ENCODE peak calls at places on chromosome 11, in nine cellular contexts. One of them, this sample, is unnamed.

GRCh38 chr11:72920001-72920400 is 105.8 kb downstream of the ATG16L2 start:
- DNase-seq in naive thymus-derived CD4-positive, alpha-beta T cell: no peak
- DNase-seq in GM23248: no peak
- DNase-seq in WTC11: no peak
- DNase-seq in HFF-Myc: no peak
- DNase-seq in SIG-M5: no peak
- DNase-seq in stimulated activated CD8-positive, alpha-beta memory T cell treated with anti-CD3 and anti-CD28 coated beads, Interleukin-15, amount 100 ng/mL, for 1 hour: no peak
- DNase-seq in spleen: no peak
- DNase-seq in right lobe of liver: no peak
- DNase-seq in this sample: no peak

GRCh38 chr11:14270690-14271542 is 88.1 kb downstream of the RRAS2 start:
- DNase-seq in naive thymus-derived CD4-positive, alpha-beta T cell: no peak
- DNase-seq in GM23248: no peak
- DNase-seq in WTC11: no peak
- DNase-seq in HFF-Myc: no peak
- DNase-seq in SIG-M5: peak; percentile 93
- DNase-seq in stimulated activated CD8-positive, alpha-beta memory T cell treated with anti-CD3 and anti-CD28 coated beads, Interleukin-15, amount 100 ng/mL, for 1 hour: no peak
- DNase-seq in spleen: peak; percentile 58
- DNase-seq in right lobe of liver: no peak
- DNase-seq in this sample: no peak

GRCh38 chr11:14544611-14545010 is 24.4 kb upstream of the PSMA1 start:
- DNase-seq in naive thymus-derived CD4-positive, alpha-beta T cell: no peak
- DNase-seq in GM23248: peak; percentile 63
- DNase-seq in WTC11: no peak
- DNase-seq in HFF-Myc: no peak
- DNase-seq in SIG-M5: peak; percentile 91
- DNase-seq in stimulated activated CD8-positive, alpha-beta memory T cell treated with anti-CD3 and anti-CD28 coated beads, Interleukin-15, amount 100 ng/mL, for 1 hour: no peak
- DNase-seq in spleen: no peak
- DNase-seq in right lobe of liver: no peak
- DNase-seq in this sample: no peak

GRCh38 chr11:17770048-17770652 is 35.6 kb downstream of the KCNC1 start:
- DNase-seq in naive thymus-derived CD4-positive, alpha-beta T cell: no peak
- DNase-seq in GM23248: no peak
- DNase-seq in WTC11: peak; percentile 49
- DNase-seq in HFF-Myc: no peak
- DNase-seq in SIG-M5: no peak
- DNase-seq in stimulated activated CD8-positive, alpha-beta memory T cell treated with anti-CD3 and anti-CD28 coated beads, Interleukin-15, amount 100 ng/mL, for 1 hour: no peak
- DNase-seq in spleen: peak; percentile 67
- DNase-seq in right lobe of liver: peak; percentile 96
- DNase-seq in this sample: peak; percentile 61

GRCh38 chr11:76282106-76282630 is 75.9 kb upstream of the WNT11 start:
- DNase-seq in naive thymus-derived CD4-positive, alpha-beta T cell: no peak
- DNase-seq in GM23248: no peak
- DNase-seq in WTC11: no peak
- DNase-seq in HFF-Myc: no peak
- DNase-seq in SIG-M5: no peak
- DNase-seq in stimulated activated CD8-positive, alpha-beta memory T cell treated with anti-CD3 and anti-CD28 coated beads, Interleukin-15, amount 100 ng/mL, for 1 hour: no peak
- DNase-seq in spleen: no peak
- DNase-seq in right lobe of liver: no peak
- DNase-seq in this sample: no peak

GRCh38 chr11:28072321-28072720 is 35.6 kb downstream of the KIF18A start:
- DNase-seq in naive thymus-derived CD4-positive, alpha-beta T cell: no peak
- DNase-seq in GM23248: peak; percentile 17
- DNase-seq in WTC11: no peak
- DNase-seq in HFF-Myc: no peak
- DNase-seq in SIG-M5: no peak
- DNase-seq in stimulated activated CD8-positive, alpha-beta memory T cell treated with anti-CD3 and anti-CD28 coated beads, Interleukin-15, amount 100 ng/mL, for 1 hour: no peak
- DNase-seq in spleen: no peak
- DNase-seq in right lobe of liver: no peak
- DNase-seq in this sample: no peak

GRCh38 chr11:74397531-74398243 is 546 bp downstream of the PGM2L1 start:
- DNase-seq in naive thymus-derived CD4-positive, alpha-beta T cell: peak; percentile 68
- DNase-seq in GM23248: peak; percentile 54
- DNase-seq in WTC11: peak; percentile 29
- DNase-seq in HFF-Myc: no peak
- DNase-seq in SIG-M5: no peak
- DNase-seq in stimulated activated CD8-positive, alpha-beta memory T cell treated with anti-CD3 and anti-CD28 coated beads, Interleukin-15, amount 100 ng/mL, for 1 hour: peak; percentile 4
- DNase-seq in spleen: peak; percentile 90
- DNase-seq in right lobe of liver: peak; percentile 66
- DNase-seq in this sample: peak; percentile 74

GRCh38 chr11:23727821-23728220 is 769.0 kb upstream of the LUZP2 start:
- DNase-seq in naive thymus-derived CD4-positive, alpha-beta T cell: no peak
- DNase-seq in GM23248: peak; percentile 33
- DNase-seq in WTC11: no peak
- DNase-seq in HFF-Myc: peak; percentile 12
- DNase-seq in SIG-M5: no peak
- DNase-seq in stimulated activated CD8-positive, alpha-beta memory T cell treated with anti-CD3 and anti-CD28 coated beads, Interleukin-15, amount 100 ng/mL, for 1 hour: no peak
- DNase-seq in spleen: no peak
- DNase-seq in right lobe of liver: no peak
- DNase-seq in this sample: no peak

GRCh38 chr11:17563961-17564686 is 17.1 kb downstream of the OTOG start:
- DNase-seq in naive thymus-derived CD4-positive, alpha-beta T cell: no peak
- DNase-seq in GM23248: no peak
- DNase-seq in WTC11: no peak
- DNase-seq in HFF-Myc: no peak
- DNase-seq in SIG-M5: no peak
- DNase-seq in stimulated activated CD8-positive, alpha-beta memory T cell treated with anti-CD3 and anti-CD28 coated beads, Interleukin-15, amount 100 ng/mL, for 1 hour: no peak
- DNase-seq in spleen: no peak
- DNase-seq in right lobe of liver: no peak
- DNase-seq in this sample: no peak

GRCh38 chr11:2807801-2808241 is 77.8 kb downstream of the CDKN1C start:
- DNase-seq in naive thymus-derived CD4-positive, alpha-beta T cell: no peak
- DNase-seq in GM23248: no peak
- DNase-seq in WTC11: peak; percentile 9
- DNase-seq in HFF-Myc: no peak
- DNase-seq in SIG-M5: no peak
- DNase-seq in stimulated activated CD8-positive, alpha-beta memory T cell treated with anti-CD3 and anti-CD28 coated beads, Interleukin-15, amount 100 ng/mL, for 1 hour: no peak
- DNase-seq in spleen: peak; percentile 41
- DNase-seq in right lobe of liver: peak; percentile 45
- DNase-seq in this sample: peak; percentile 58